ENCODE peak calls at places on chromosomes 13 and 19, in five cellular contexts. One of them, this sample, is unnamed.

GRCh38 chr19:28746486-28746885 is 466.5 kb downstream of the UQCRFS1 start:
- DNase-seq in CD8-positive, alpha-beta T cell: no peak
- DNase-seq in GM23248: peak; percentile 14
- DNase-seq in Caco-2: no peak
- DNase-seq in testis: no peak
- DNase-seq in this sample: no peak

GRCh38 chr13:50236898-50237318 is 221.7 kb downstream of the KCNRG start:
- DNase-seq in CD8-positive, alpha-beta T cell: peak; percentile 4
- DNase-seq in GM23248: no peak
- DNase-seq in Caco-2: no peak
- DNase-seq in testis: no peak
- DNase-seq in this sample: no peak

GRCh38 chr13:100537951-100538462 is 50.6 kb downstream of the GGACT start:
- DNase-seq in CD8-positive, alpha-beta T cell: no peak
- DNase-seq in GM23248: no peak
- DNase-seq in Caco-2: no peak
- DNase-seq in testis: no peak
- DNase-seq in this sample: no peak

GRCh38 chr13:31192306-31192705 is 7.5 kb upstream of the B3GLCT start:
- DNase-seq in CD8-positive, alpha-beta T cell: no peak
- DNase-seq in GM23248: no peak
- DNase-seq in Caco-2: no peak
- DNase-seq in testis: no peak
- DNase-seq in this sample: no peak

GRCh38 chr19:46416077-46416709 is 2.8 kb upstream of the CCDC8 start:
- DNase-seq in CD8-positive, alpha-beta T cell: no peak
- DNase-seq in GM23248: peak; percentile 86
- DNase-seq in Caco-2: peak; percentile 90
- DNase-seq in testis: peak; percentile 96
- DNase-seq in this sample: peak; percentile 87

GRCh38 chr13:46571941-46572340 is 19.0 kb downstream of the LRCH1 start:
- DNase-seq in CD8-positive, alpha-beta T cell: no peak
- DNase-seq in GM23248: no peak
- DNase-seq in Caco-2: no peak
- DNase-seq in testis: no peak
- DNase-seq in this sample: no peak

GRCh38 chr13:34634443-34634842 is 307.6 kb upstream of the NBEA start:
- DNase-seq in CD8-positive, alpha-beta T cell: no peak
- DNase-seq in GM23248: no peak
- DNase-seq in Caco-2: no peak
- DNase-seq in testis: no peak
- DNase-seq in this sample: no peak

GRCh38 chr13:93771782-93772181 is 545.2 kb downstream of the GPC6 start:
- DNase-seq in CD8-positive, alpha-beta T cell: no peak
- DNase-seq in GM23248: peak; percentile 17
- DNase-seq in Caco-2: no peak
- DNase-seq in testis: no peak
- DNase-seq in this sample: no peak

GRCh38 chr13:82878536-82878935 is 1003.7 kb downstream of the SLITRK1 start:
- DNase-seq in CD8-positive, alpha-beta T cell: no peak
- DNase-seq in GM23248: peak; percentile 33
- DNase-seq in Caco-2: no peak
- DNase-seq in testis: no peak
- DNase-seq in this sample: no peak

GRCh38 chr19:39590265-39590664 is 12.1 kb upstream of the LGALS13 start:
- DNase-seq in CD8-positive, alpha-beta T cell: no peak
- DNase-seq in GM23248: peak; percentile 3
- DNase-seq in Caco-2: peak; percentile 14
- DNase-seq in testis: no peak
- DNase-seq in this sample: no peak

GRCh38 chr19:46967578-46968018 is 52.0 kb upstream of the NPAS1 start:
- DNase-seq in CD8-positive, alpha-beta T cell: peak; percentile 18
- DNase-seq in GM23248: peak; percentile 57
- DNase-seq in Caco-2: no peak
- DNase-seq in testis: peak; percentile 79
- DNase-seq in this sample: no peak

GRCh38 chr19:3202346-3202745 is 16.6 kb downstream of the NCLN start:
- DNase-seq in CD8-positive, alpha-beta T cell: no peak
- DNase-seq in GM23248: no peak
- DNase-seq in Caco-2: no peak
- DNase-seq in testis: no peak
- DNase-seq in this sample: no peak

GRCh38 chr13:114096031-114096485 is 36.4 kb downstream of the RASA3 start:
- DNase-seq in CD8-positive, alpha-beta T cell: no peak
- DNase-seq in GM23248: no peak
- DNase-seq in Caco-2: no peak
- DNase-seq in testis: no peak
- DNase-seq in this sample: no peak

GRCh38 chr19:3062165-3063105 is at the start of gene TLE5:
- DNase-seq in CD8-positive, alpha-beta T cell: peak; percentile 68
- DNase-seq in GM23248: peak; percentile 79
- DNase-seq in Caco-2: peak; percentile 66
- DNase-seq in testis: peak; percentile 74
- DNase-seq in this sample: no peak

GRCh38 chr13:33228645-33229445 is 56.7 kb downstream of the STARD13 start:
- DNase-seq in CD8-positive, alpha-beta T cell: no peak
- DNase-seq in GM23248: peak; percentile 73
- DNase-seq in Caco-2: peak; percentile 42
- DNase-seq in testis: no peak
- DNase-seq in this sample: no peak

GRCh38 chr19:28988066-28988465 is 224.9 kb downstream of the UQCRFS1 start:
- DNase-seq in CD8-positive, alpha-beta T cell: no peak
- DNase-seq in GM23248: no peak
- DNase-seq in Caco-2: no peak
- DNase-seq in testis: no peak
- DNase-seq in this sample: no peak

GRCh38 chr19:54707932-54708331 is 16.3 kb upstream of the KIR3DL3 start:
- DNase-seq in CD8-positive, alpha-beta T cell: no peak
- DNase-seq in GM23248: no peak
- DNase-seq in Caco-2: no peak
- DNase-seq in testis: no peak
- DNase-seq in this sample: no peak

GRCh38 chr19:52094526-52094925 is 1.0 kb downstream of the ZNF841 start:
- DNase-seq in CD8-positive, alpha-beta T cell: no peak
- DNase-seq in GM23248: peak; percentile 38
- DNase-seq in Caco-2: no peak
- DNase-seq in testis: no peak
- DNase-seq in this sample: no peak

GRCh38 chr19:51320258-51320657 is 8.8 kb downstream of the IGLON5 start:
- DNase-seq in CD8-positive, alpha-beta T cell: no peak
- DNase-seq in GM23248: no peak
- DNase-seq in Caco-2: no peak
- DNase-seq in testis: peak; percentile 79
- DNase-seq in this sample: no peak

GRCh38 chr19:20926796-20927195 is 3.7 kb downstream of the ZNF85 start:
- DNase-seq in CD8-positive, alpha-beta T cell: no peak
- DNase-seq in GM23248: peak; percentile 47
- DNase-seq in Caco-2: no peak
- DNase-seq in testis: no peak
- DNase-seq in this sample: no peak

GRCh38 chr13:112447761-112448603 is 71.8 kb downstream of the SPACA7 start:
- DNase-seq in CD8-positive, alpha-beta T cell: no peak
- DNase-seq in GM23248: no peak
- DNase-seq in Caco-2: no peak
- DNase-seq in testis: no peak
- DNase-seq in this sample: no peak

GRCh38 chr13:112685856-112686255 is 4.0 kb upstream of the ATP11A start:
- DNase-seq in CD8-positive, alpha-beta T cell: no peak
- DNase-seq in GM23248: no peak
- DNase-seq in Caco-2: no peak
- DNase-seq in testis: no peak
- DNase-seq in this sample: no peak

GRCh38 chr19:16170134-16170533 is 3.2 kb downstream of the CIB3 start:
- DNase-seq in CD8-positive, alpha-beta T cell: no peak
- DNase-seq in GM23248: no peak
- DNase-seq in Caco-2: no peak
- DNase-seq in testis: no peak
- DNase-seq in this sample: no peak

GRCh38 chr13:74644239-74644638 is 510.0 kb upstream of the KLF12 start:
- DNase-seq in CD8-positive, alpha-beta T cell: no peak
- DNase-seq in GM23248: peak; percentile 71
- DNase-seq in Caco-2: no peak
- DNase-seq in testis: no peak
- DNase-seq in this sample: no peak

GRCh38 chr13:111791131-111791530 is 275.8 kb upstream of the SOX1 start:
- DNase-seq in CD8-positive, alpha-beta T cell: no peak
- DNase-seq in GM23248: no peak
- DNase-seq in Caco-2: no peak
- DNase-seq in testis: no peak
- DNase-seq in this sample: no peak

GRCh38 chr19:13017306-13018036 is 22.2 kb downstream of the NFIX start:
- DNase-seq in CD8-positive, alpha-beta T cell: no peak
- DNase-seq in GM23248: peak; percentile 58
- DNase-seq in Caco-2: no peak
- DNase-seq in testis: no peak
- DNase-seq in this sample: no peak
- H3K27me3 ChIP-seq in CD8-positive, alpha-beta T cell: peaks cover 18% of the 10 kb centered on the region
- H3K27me3 ChIP-seq in GM23248: no peaks in the 10 kb centered on the region
- H3K27me3 ChIP-seq in Caco-2: no peaks in the 10 kb centered on the region
- H3K27me3 ChIP-seq in testis: no peaks in the 10 kb centered on the region
- H3K27me3 ChIP-seq in this sample: peaks cover 100% of the 10 kb centered on the region

DNA sequence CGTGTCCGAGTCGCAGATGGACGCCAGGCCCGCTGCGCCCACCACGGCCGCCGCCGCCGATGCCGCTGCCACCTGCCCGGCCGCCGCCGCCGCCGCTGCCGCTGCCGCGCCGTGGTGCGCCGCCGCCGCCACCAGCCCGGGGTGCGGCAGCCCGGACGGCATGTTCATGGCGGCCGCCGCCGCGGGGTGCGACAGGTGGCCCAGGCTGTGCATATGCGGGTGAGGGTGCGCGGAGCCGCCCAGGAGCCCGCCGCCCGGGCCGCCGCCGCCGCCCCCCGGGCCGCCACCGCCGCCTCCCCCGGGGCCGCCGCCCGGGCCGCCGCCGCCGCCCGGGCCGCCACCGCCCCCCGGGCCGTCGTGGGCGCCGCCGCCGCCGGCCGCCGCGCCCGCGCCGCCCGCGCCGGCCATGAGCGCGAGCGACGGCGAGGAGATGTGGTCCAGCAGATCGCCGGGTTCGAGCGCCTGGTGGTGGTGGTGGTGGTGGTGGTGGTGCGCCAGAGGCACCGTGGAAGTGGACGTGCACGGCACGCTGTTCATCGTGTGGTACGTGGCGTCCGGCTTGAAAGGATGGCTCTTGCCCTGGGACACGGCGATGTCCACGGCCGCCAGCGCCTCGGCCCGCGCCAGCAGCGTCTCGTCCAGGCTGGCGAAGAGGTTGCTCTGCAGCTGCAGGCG is 1.3 kb downstream of the POU4F1 start:
- DNase-seq in CD8-positive, alpha-beta T cell: no peak
- DNase-seq in GM23248: no peak
- DNase-seq in Caco-2: no peak
- DNase-seq in testis: no peak
- DNase-seq in this sample: no peak
- H3K27me3 ChIP-seq in CD8-positive, alpha-beta T cell: peaks cover 68% of the 10 kb centered on the region
- H3K27me3 ChIP-seq in GM23248: peaks cover 91% of the 10 kb centered on the region
- H3K27me3 ChIP-seq in Caco-2: no peaks in the 10 kb centered on the region
- H3K27me3 ChIP-seq in testis: peaks cover 8% of the 10 kb centered on the region
- H3K27me3 ChIP-seq in this sample: peaks cover 96% of the 10 kb centered on the region

GRCh38 chr13:110306340-110306959 is 507 bp downstream of the COL4A1 start:
- DNase-seq in CD8-positive, alpha-beta T cell: no peak
- DNase-seq in GM23248: peak; percentile 57
- DNase-seq in Caco-2: no peak
- DNase-seq in testis: peak; percentile 37
- DNase-seq in this sample: no peak

GRCh38 chr13:110306960-110307696 is at the start of the genes COL4A1 and COL4A2:
- DNase-seq in CD8-positive, alpha-beta T cell: no peak
- DNase-seq in GM23248: peak; percentile 79
- DNase-seq in Caco-2: no peak
- DNase-seq in testis: peak; percentile 68
- DNase-seq in this sample: peak; percentile 42

GRCh38 chr13:110305001-110305400 is 2.0 kb downstream of the COL4A1 start:
- DNase-seq in CD8-positive, alpha-beta T cell: no peak
- DNase-seq in GM23248: no peak
- DNase-seq in Caco-2: no peak
- DNase-seq in testis: no peak
- DNase-seq in this sample: no peak

GRCh38 chr13:110305544-110305943 is 1.4 kb downstream of the COL4A1 start:
- DNase-seq in CD8-positive, alpha-beta T cell: no peak
- DNase-seq in GM23248: no peak
- DNase-seq in Caco-2: no peak
- DNase-seq in testis: no peak
- DNase-seq in this sample: no peak

DNA sequence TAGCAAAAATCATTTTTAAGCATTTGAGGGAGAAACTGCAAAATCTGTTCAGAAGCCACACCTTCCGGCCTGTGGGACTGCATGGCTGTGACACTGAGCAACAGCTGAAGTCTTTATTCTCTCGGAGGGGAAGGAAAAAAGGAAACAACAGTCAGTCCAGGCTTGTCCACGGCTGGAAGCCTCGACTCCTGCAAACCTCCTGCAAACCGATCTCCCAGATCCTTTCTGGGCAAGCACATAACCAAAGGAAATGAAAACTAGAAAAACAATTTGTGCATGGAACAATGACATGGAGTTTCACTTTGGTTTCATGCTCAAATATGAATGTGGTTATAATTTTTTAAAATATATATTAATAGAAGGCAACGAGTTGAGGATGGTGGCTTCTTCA is 1.0 kb downstream of the COL4A1 start:
- DNase-seq in CD8-positive, alpha-beta T cell: no peak
- DNase-seq in GM23248: peak; percentile 42
- DNase-seq in Caco-2: no peak
- DNase-seq in testis: no peak
- DNase-seq in this sample: no peak
- H3K27me3 ChIP-seq in CD8-positive, alpha-beta T cell: no peaks in the 10 kb centered on the region
- H3K27me3 ChIP-seq in GM23248: no peaks in the 10 kb centered on the region
- H3K27me3 ChIP-seq in Caco-2: no peaks in the 10 kb centered on the region
- H3K27me3 ChIP-seq in testis: no peaks in the 10 kb centered on the region
- H3K27me3 ChIP-seq in this sample: no peaks in the 10 kb centered on the region

GRCh38 chr19:33620611-33621010 is 1.1 kb upstream of the CHST8 start:
- DNase-seq in CD8-positive, alpha-beta T cell: no peak
- DNase-seq in GM23248: no peak
- DNase-seq in Caco-2: no peak
- DNase-seq in testis: no peak
- DNase-seq in this sample: no peak

GRCh38 chr19:33616857-33617256 is 4.9 kb upstream of the CHST8 start:
- DNase-seq in CD8-positive, alpha-beta T cell: no peak
- DNase-seq in GM23248: no peak
- DNase-seq in Caco-2: no peak
- DNase-seq in testis: no peak
- DNase-seq in this sample: no peak

GRCh38 chr19:33616346-33616745 is 5.4 kb upstream of the CHST8 start:
- DNase-seq in CD8-positive, alpha-beta T cell: no peak
- DNase-seq in GM23248: no peak
- DNase-seq in Caco-2: no peak
- DNase-seq in testis: no peak
- DNase-seq in this sample: no peak

GRCh38 chr19:33621065-33621785 is 528 bp upstream of the CHST8 start:
- DNase-seq in CD8-positive, alpha-beta T cell: no peak
- DNase-seq in GM23248: no peak
- DNase-seq in Caco-2: no peak
- DNase-seq in testis: no peak
- DNase-seq in this sample: no peak

DNA sequence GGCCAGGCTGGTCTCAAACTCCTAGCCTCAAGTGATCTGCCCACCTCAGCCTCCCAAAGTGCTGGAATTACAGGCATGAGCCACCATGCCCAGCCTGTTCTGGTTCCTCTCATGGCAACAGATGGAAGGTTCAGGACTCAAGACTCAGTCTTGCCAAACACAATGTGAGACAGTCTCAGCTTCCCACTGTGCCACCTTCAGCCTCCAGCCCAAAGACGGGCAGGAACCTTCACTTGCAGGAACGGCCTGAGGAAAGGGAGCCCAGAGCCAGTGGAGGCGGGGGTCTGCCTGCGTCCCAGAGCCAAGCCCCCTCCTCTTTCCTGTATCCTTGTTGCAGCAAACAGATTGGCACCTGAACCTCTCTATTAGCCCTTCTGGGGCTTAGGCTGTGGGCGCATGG is 2.9 kb upstream of the CHST8 start:
- DNase-seq in CD8-positive, alpha-beta T cell: no peak
- DNase-seq in GM23248: no peak
- DNase-seq in Caco-2: no peak
- DNase-seq in testis: no peak
- DNase-seq in this sample: no peak
- H3K27me3 ChIP-seq in CD8-positive, alpha-beta T cell: no peaks in the 10 kb centered on the region
- H3K27me3 ChIP-seq in GM23248: peaks cover 30% of the 10 kb centered on the region
- H3K27me3 ChIP-seq in Caco-2: peaks cover 4% of the 10 kb centered on the region
- H3K27me3 ChIP-seq in testis: no peaks in the 10 kb centered on the region
- H3K27me3 ChIP-seq in this sample: peaks cover 64% of the 10 kb centered on the region

This sample was measured in NT2/D1.